ENCODE peak calls at places on chromosomes 16 and 17, in four cellular contexts. One of them, this sample, is unnamed.

GRCh38 chr17:64326420-64327054 is 63.5 kb upstream of the TEX2 start:
- DNase-seq in astrocyte of the cerebellum: no peak
- DNase-seq in body of pancreas: no peak
- DNase-seq in AG08396: no peak
- DNase-seq in this sample: peak

GRCh38 chr16:66542396-66542795 is 7.5 kb downstream of the TK2 start:
- DNase-seq in astrocyte of the cerebellum: no peak
- DNase-seq in body of pancreas: no peak
- DNase-seq in AG08396: no peak
- DNase-seq in this sample: no peak

GRCh38 chr17:36864827-36865320 is 72.4 kb upstream of the LHX1 start:
- DNase-seq in astrocyte of the cerebellum: no peak
- DNase-seq in body of pancreas: no peak
- DNase-seq in AG08396: no peak
- DNase-seq in this sample: no peak

GRCh38 chr17:57102122-57102521 is 17.1 kb downstream of the AKAP1 start:
- DNase-seq in astrocyte of the cerebellum: no peak
- DNase-seq in body of pancreas: no peak
- DNase-seq in AG08396: no peak
- DNase-seq in this sample: no peak

GRCh38 chr17:82922646-82923045 is 82.8 kb upstream of the ZNF750 start:
- DNase-seq in astrocyte of the cerebellum: no peak
- DNase-seq in body of pancreas: peak
- DNase-seq in AG08396: no peak
- DNase-seq in this sample: no peak

GRCh38 chr17:949623-950338 is 29.8 kb downstream of the NXN start:
- DNase-seq in astrocyte of the cerebellum: no peak
- DNase-seq in body of pancreas: no peak
- DNase-seq in AG08396: no peak
- DNase-seq in this sample: no peak

GRCh38 chr17:47999612-48000011 is 28.7 kb downstream of the CDK5RAP3 start:
- DNase-seq in astrocyte of the cerebellum: no peak
- DNase-seq in body of pancreas: no peak
- DNase-seq in AG08396: no peak
- DNase-seq in this sample: peak

GRCh38 chr17:8144401-8145295 is 7.6 kb downstream of the PER1 start:
- DNase-seq in astrocyte of the cerebellum: no peak
- DNase-seq in body of pancreas: no peak
- DNase-seq in AG08396: no peak
- DNase-seq in this sample: no peak

GRCh38 chr17:19996502-19996901 is 12.7 kb upstream of the SPECC1 start:
- DNase-seq in astrocyte of the cerebellum: no peak
- DNase-seq in body of pancreas: no peak
- DNase-seq in AG08396: no peak
- DNase-seq in this sample: no peak

GRCh38 chr17:7436556-7437368 is 1.5 kb downstream of the TMEM102 start:
- DNase-seq in astrocyte of the cerebellum: peak
- DNase-seq in body of pancreas: peak
- DNase-seq in AG08396: peak
- DNase-seq in this sample: peak

GRCh38 chr17:38667099-38667786 is 7.5 kb downstream of the EPOP start:
- DNase-seq in astrocyte of the cerebellum: peak
- DNase-seq in body of pancreas: peak
- DNase-seq in AG08396: peak
- DNase-seq in this sample: peak

GRCh38 chr17:28598389-28598788 is 436 bp downstream of the SPAG5 start:
- DNase-seq in astrocyte of the cerebellum: no peak
- DNase-seq in body of pancreas: no peak
- DNase-seq in AG08396: peak
- DNase-seq in this sample: peak

GRCh38 chr16:63481060-63481459 is 1444.8 kb upstream of the CDH8 start:
- DNase-seq in astrocyte of the cerebellum: no peak
- DNase-seq in body of pancreas: no peak
- DNase-seq in AG08396: no peak
- DNase-seq in this sample: no peak

GRCh38 chr17:57586099-57586702 is 158.9 kb downstream of the CCDC182 start:
- DNase-seq in astrocyte of the cerebellum: no peak
- DNase-seq in body of pancreas: no peak
- DNase-seq in AG08396: no peak
- DNase-seq in this sample: no peak

GRCh38 chr17:30336369-30337171 is 2.7 kb upstream of the TMIGD1 start:
- DNase-seq in astrocyte of the cerebellum: no peak
- DNase-seq in body of pancreas: peak
- DNase-seq in AG08396: no peak
- DNase-seq in this sample: peak

GRCh38 chr16:6892961-6893360 is 439.7 kb upstream of the RBFOX1 start:
- DNase-seq in astrocyte of the cerebellum: no peak
- DNase-seq in body of pancreas: no peak
- DNase-seq in AG08396: no peak
- DNase-seq in this sample: no peak

This sample was measured in EL.